ENCODE peak calls at places on chromosomes 5 and 9, in nine cellular contexts. One of them, this sample, is unnamed.

GRCh38 chr5:15334551-15335302 is 165.3 kb upstream of the FBXL7 start:
- DNase-seq in lower lobe of right lung: peak; percentile 36
- DNase-seq in uterus: no peak
- DNase-seq in choroid plexus epithelial cell: no peak
- DNase-seq in kidney epithelial cell: no peak
- DNase-seq in stomach: no peak
- DNase-seq in upper lobe of left lung: no peak
- DNase-seq in endothelial cell of umbilical vein: no peak
- DNase-seq in cardiac muscle cell: no peak
- DNase-seq in this sample: no peak

GRCh38 chr9:76415731-76416130 is 21.5 kb upstream of the RFK start:
- DNase-seq in kidney epithelial cell: no peak
- DNase-seq in endothelial cell of umbilical vein: peak; percentile 96
- DNase-seq in choroid plexus epithelial cell: peak; percentile 52
- DNase-seq in cardiac muscle cell: no peak
- DNase-seq in stomach: peak; percentile 56
- DNase-seq in upper lobe of left lung: no peak
- DNase-seq in uterus: no peak
- DNase-seq in lower lobe of right lung: no peak
- DNase-seq in this sample: no peak

GRCh38 chr5:96509721-96510383 is 76.8 kb upstream of the PCSK1 start:
- DNase-seq in cardiac muscle cell: no peak
- DNase-seq in lower lobe of right lung: no peak
- DNase-seq in uterus: no peak
- DNase-seq in kidney epithelial cell: peak; percentile 76
- DNase-seq in endothelial cell of umbilical vein: no peak
- DNase-seq in upper lobe of left lung: no peak
- DNase-seq in stomach: no peak
- DNase-seq in choroid plexus epithelial cell: peak; percentile 95
- DNase-seq in this sample: no peak

GRCh38 chr5:88438006-88438405 is 169.4 kb upstream of the TMEM161B start:
- DNase-seq in uterus: no peak
- DNase-seq in choroid plexus epithelial cell: no peak
- DNase-seq in upper lobe of left lung: no peak
- DNase-seq in lower lobe of right lung: no peak
- DNase-seq in cardiac muscle cell: no peak
- DNase-seq in kidney epithelial cell: peak; percentile 28
- DNase-seq in endothelial cell of umbilical vein: no peak
- DNase-seq in stomach: no peak
- DNase-seq in this sample: no peak

GRCh38 chr5:154479160-154479943 is 1.3 kb upstream of the HAND1 start:
- DNase-seq in kidney epithelial cell: no peak
- DNase-seq in choroid plexus epithelial cell: no peak
- DNase-seq in uterus: no peak
- DNase-seq in upper lobe of left lung: no peak
- DNase-seq in stomach: no peak
- DNase-seq in lower lobe of right lung: no peak
- DNase-seq in endothelial cell of umbilical vein: no peak
- DNase-seq in cardiac muscle cell: no peak
- DNase-seq in this sample: no peak

GRCh38 chr5:72366324-72366976 is 46.3 kb downstream of the PTCD2 start:
- DNase-seq in uterus: peak; percentile 81
- DNase-seq in choroid plexus epithelial cell: peak; percentile 93
- DNase-seq in cardiac muscle cell: peak; percentile 86
- DNase-seq in lower lobe of right lung: no peak
- DNase-seq in endothelial cell of umbilical vein: peak; percentile 87
- DNase-seq in stomach: peak; percentile 72
- DNase-seq in kidney epithelial cell: no peak
- DNase-seq in upper lobe of left lung: no peak
- DNase-seq in this sample: no peak

GRCh38 chr5:144352318-144352717 is 181.6 kb downstream of the KCTD16 start:
- DNase-seq in kidney epithelial cell: no peak
- DNase-seq in choroid plexus epithelial cell: no peak
- DNase-seq in uterus: no peak
- DNase-seq in stomach: no peak
- DNase-seq in cardiac muscle cell: no peak
- DNase-seq in lower lobe of right lung: no peak
- DNase-seq in endothelial cell of umbilical vein: no peak
- DNase-seq in upper lobe of left lung: no peak
- DNase-seq in this sample: no peak

GRCh38 chr5:69368458-69369368 is 607 bp downstream of the AK6 start:
- DNase-seq in choroid plexus epithelial cell: peak; percentile 10
- DNase-seq in upper lobe of left lung: no peak
- DNase-seq in kidney epithelial cell: no peak
- DNase-seq in endothelial cell of umbilical vein: peak; percentile 59
- DNase-seq in uterus: peak; percentile 17
- DNase-seq in lower lobe of right lung: no peak
- DNase-seq in cardiac muscle cell: peak; percentile 38
- DNase-seq in stomach: no peak
- DNase-seq in this sample: no peak

GRCh38 chr9:115263731-115264130 is 145.8 kb upstream of the TNC start:
- DNase-seq in choroid plexus epithelial cell: peak; percentile 30
- DNase-seq in upper lobe of left lung: no peak
- DNase-seq in stomach: no peak
- DNase-seq in uterus: no peak
- DNase-seq in lower lobe of right lung: no peak
- DNase-seq in cardiac muscle cell: no peak
- DNase-seq in endothelial cell of umbilical vein: no peak
- DNase-seq in kidney epithelial cell: no peak
- DNase-seq in this sample: no peak

GRCh38 chr5:10192309-10192708 is 57.4 kb downstream of the ATPSCKMT start:
- DNase-seq in choroid plexus epithelial cell: peak; percentile 12
- DNase-seq in upper lobe of left lung: no peak
- DNase-seq in kidney epithelial cell: peak; percentile 63
- DNase-seq in lower lobe of right lung: no peak
- DNase-seq in stomach: no peak
- DNase-seq in uterus: no peak
- DNase-seq in endothelial cell of umbilical vein: no peak
- DNase-seq in cardiac muscle cell: no peak
- DNase-seq in this sample: no peak

GRCh38 chr9:89814340-89815040 is 209.7 kb downstream of the GADD45G start:
- DNase-seq in kidney epithelial cell: no peak
- DNase-seq in lower lobe of right lung: no peak
- DNase-seq in upper lobe of left lung: no peak
- DNase-seq in endothelial cell of umbilical vein: peak; percentile 60
- DNase-seq in choroid plexus epithelial cell: peak; percentile 29
- DNase-seq in stomach: no peak
- DNase-seq in cardiac muscle cell: no peak
- DNase-seq in uterus: peak; percentile 17
- DNase-seq in this sample: peak; percentile 65

GRCh38 chr9:122261469-122261881 is 3.2 kb downstream of the RBM18 start:
- DNase-seq in uterus: peak; percentile 79
- DNase-seq in choroid plexus epithelial cell: peak; percentile 75
- DNase-seq in upper lobe of left lung: no peak
- DNase-seq in stomach: peak; percentile 91
- DNase-seq in kidney epithelial cell: no peak
- DNase-seq in endothelial cell of umbilical vein: peak; percentile 31
- DNase-seq in lower lobe of right lung: peak; percentile 70
- DNase-seq in cardiac muscle cell: no peak
- DNase-seq in this sample: no peak

GRCh38 chr5:150710165-150710564 is 9.3 kb upstream of the RBM22 start:
- DNase-seq in upper lobe of left lung: no peak
- DNase-seq in uterus: no peak
- DNase-seq in kidney epithelial cell: no peak
- DNase-seq in choroid plexus epithelial cell: peak; percentile 15
- DNase-seq in endothelial cell of umbilical vein: peak; percentile 36
- DNase-seq in stomach: no peak
- DNase-seq in lower lobe of right lung: no peak
- DNase-seq in cardiac muscle cell: peak; percentile 4
- DNase-seq in this sample: no peak

GRCh38 chr5:137073192-137073591 is 425.9 kb downstream of the SPOCK1 start:
- DNase-seq in endothelial cell of umbilical vein: peak; percentile 67
- DNase-seq in choroid plexus epithelial cell: no peak
- DNase-seq in uterus: peak; percentile 35
- DNase-seq in lower lobe of right lung: no peak
- DNase-seq in upper lobe of left lung: no peak
- DNase-seq in kidney epithelial cell: no peak
- DNase-seq in cardiac muscle cell: no peak
- DNase-seq in stomach: no peak
- DNase-seq in this sample: no peak

GRCh38 chr5:90575712-90576111 is 17.1 kb downstream of the ADGRV1 start:
- DNase-seq in upper lobe of left lung: no peak
- DNase-seq in cardiac muscle cell: no peak
- DNase-seq in stomach: no peak
- DNase-seq in endothelial cell of umbilical vein: no peak
- DNase-seq in uterus: no peak
- DNase-seq in choroid plexus epithelial cell: no peak
- DNase-seq in lower lobe of right lung: no peak
- DNase-seq in kidney epithelial cell: no peak
- DNase-seq in this sample: no peak

GRCh38 chr5:1881273-1881586 is 1.5 kb downstream of the IRX4 start:
- DNase-seq in upper lobe of left lung: no peak
- DNase-seq in stomach: no peak
- DNase-seq in kidney epithelial cell: no peak
- DNase-seq in lower lobe of right lung: no peak
- DNase-seq in choroid plexus epithelial cell: no peak
- DNase-seq in uterus: no peak
- DNase-seq in cardiac muscle cell: no peak
- DNase-seq in endothelial cell of umbilical vein: no peak
- DNase-seq in this sample: no peak

DNA sequence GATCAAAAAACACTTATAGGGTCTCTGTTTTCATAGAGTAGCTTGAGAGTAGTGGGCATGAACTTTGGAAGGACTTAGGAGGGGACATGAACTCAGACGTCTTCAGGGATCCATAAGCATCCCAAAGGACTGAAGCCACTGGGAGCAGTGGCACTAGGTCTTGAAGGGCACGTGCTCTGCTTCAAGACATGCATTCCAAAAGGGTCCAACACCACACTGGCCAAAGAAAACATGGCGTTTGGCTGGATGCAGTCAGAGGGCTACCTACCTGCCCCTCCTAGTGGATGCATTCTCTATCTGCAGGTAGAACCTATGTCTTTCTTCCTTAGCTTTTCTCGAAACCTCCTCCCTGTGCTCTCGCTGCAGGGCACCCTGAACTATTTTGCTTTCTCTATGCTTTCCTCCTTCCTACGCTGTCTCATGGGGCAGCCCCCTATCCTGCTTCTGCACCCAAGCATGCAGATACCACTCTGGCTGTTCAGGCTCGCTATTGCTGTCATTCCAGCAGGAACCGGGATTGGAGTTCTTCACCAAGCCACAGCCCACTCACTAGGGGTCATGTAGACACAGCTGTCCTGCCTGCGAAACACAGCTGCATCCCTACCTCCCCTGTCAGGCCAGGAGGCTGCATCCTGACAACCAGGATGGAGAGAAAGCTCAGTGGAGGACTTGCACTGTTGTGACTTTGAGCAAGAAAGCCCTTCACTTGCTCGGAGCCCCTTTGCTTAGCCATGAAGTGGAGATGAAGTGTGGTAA is 11.9 kb downstream of the FAM240B start:
- DNase-seq in kidney epithelial cell: no peak
- DNase-seq in upper lobe of left lung: no peak
- DNase-seq in choroid plexus epithelial cell: peak; percentile 31
- DNase-seq in stomach: no peak
- DNase-seq in uterus: no peak
- DNase-seq in lower lobe of right lung: no peak
- DNase-seq in endothelial cell of umbilical vein: no peak
- DNase-seq in cardiac muscle cell: no peak
- DNase-seq in this sample: no peak
- TF ChIP-seq CTCF in kidney epithelial cell: peak; percentile 53
- TF ChIP-seq CTCF in upper lobe of left lung: peak; percentile 16
- TF ChIP-seq CTCF in choroid plexus epithelial cell: peak; percentile 58
- TF ChIP-seq CTCF in stomach: no peak
- TF ChIP-seq CTCF in uterus: no peak
- TF ChIP-seq CTCF in lower lobe of right lung: no peak
- TF ChIP-seq CTCF in endothelial cell of umbilical vein: no peak
- TF ChIP-seq CTCF in cardiac muscle cell: peak; percentile 27
- TF ChIP-seq CTCF in this sample: peak; percentile 59

GRCh38 chr5:176405656-176406435 is 10.5 kb downstream of the CLTB start:
- DNase-seq in cardiac muscle cell: no peak
- DNase-seq in endothelial cell of umbilical vein: no peak
- DNase-seq in stomach: no peak
- DNase-seq in choroid plexus epithelial cell: no peak
- DNase-seq in kidney epithelial cell: no peak
- DNase-seq in upper lobe of left lung: no peak
- DNase-seq in lower lobe of right lung: no peak
- DNase-seq in uterus: no peak
- DNase-seq in this sample: no peak
- TF ChIP-seq CTCF in cardiac muscle cell: no peak
- TF ChIP-seq CTCF in endothelial cell of umbilical vein: no peak
- TF ChIP-seq CTCF in stomach: no peak
- TF ChIP-seq CTCF in choroid plexus epithelial cell: peak; percentile 19
- TF ChIP-seq CTCF in kidney epithelial cell: peak; percentile 2
- TF ChIP-seq CTCF in upper lobe of left lung: no peak
- TF ChIP-seq CTCF in lower lobe of right lung: no peak
- TF ChIP-seq CTCF in uterus: no peak
- TF ChIP-seq CTCF in this sample: peak; percentile 28

GRCh38 chr9:105401651-105402050 is 46.2 kb upstream of the FSD1L start:
- DNase-seq in endothelial cell of umbilical vein: peak; percentile 19
- DNase-seq in upper lobe of left lung: no peak
- DNase-seq in uterus: no peak
- DNase-seq in kidney epithelial cell: no peak
- DNase-seq in stomach: no peak
- DNase-seq in lower lobe of right lung: no peak
- DNase-seq in choroid plexus epithelial cell: peak; percentile 85
- DNase-seq in cardiac muscle cell: peak; percentile 62
- DNase-seq in this sample: no peak
- TF ChIP-seq CTCF in endothelial cell of umbilical vein: no peak
- TF ChIP-seq CTCF in upper lobe of left lung: no peak
- TF ChIP-seq CTCF in uterus: no peak
- TF ChIP-seq CTCF in kidney epithelial cell: no peak
- TF ChIP-seq CTCF in stomach: no peak
- TF ChIP-seq CTCF in lower lobe of right lung: no peak
- TF ChIP-seq CTCF in choroid plexus epithelial cell: peak; percentile 51
- TF ChIP-seq CTCF in cardiac muscle cell: peak; percentile 31
- TF ChIP-seq CTCF in this sample: no peak

GRCh38 chr5:57412680-57413079 is 69.9 kb downstream of the ACTBL2 start:
- DNase-seq in cardiac muscle cell: no peak
- DNase-seq in uterus: no peak
- DNase-seq in stomach: no peak
- DNase-seq in upper lobe of left lung: no peak
- DNase-seq in kidney epithelial cell: no peak
- DNase-seq in lower lobe of right lung: no peak
- DNase-seq in choroid plexus epithelial cell: no peak
- DNase-seq in endothelial cell of umbilical vein: no peak
- DNase-seq in this sample: no peak

GRCh38 chr5:57413145-57413544 is 69.5 kb downstream of the ACTBL2 start:
- DNase-seq in stomach: no peak
- DNase-seq in choroid plexus epithelial cell: no peak
- DNase-seq in cardiac muscle cell: no peak
- DNase-seq in kidney epithelial cell: no peak
- DNase-seq in lower lobe of right lung: no peak
- DNase-seq in upper lobe of left lung: no peak
- DNase-seq in endothelial cell of umbilical vein: no peak
- DNase-seq in uterus: no peak
- DNase-seq in this sample: no peak

GRCh38 chr5:57410374-57411320 is 72.0 kb downstream of the ACTBL2 start:
- DNase-seq in upper lobe of left lung: no peak
- DNase-seq in lower lobe of right lung: no peak
- DNase-seq in choroid plexus epithelial cell: no peak
- DNase-seq in kidney epithelial cell: no peak
- DNase-seq in endothelial cell of umbilical vein: no peak
- DNase-seq in stomach: no peak
- DNase-seq in uterus: no peak
- DNase-seq in cardiac muscle cell: no peak
- DNase-seq in this sample: no peak

GRCh38 chr5:57414857-57415256 is 67.8 kb downstream of the ACTBL2 start:
- DNase-seq in lower lobe of right lung: no peak
- DNase-seq in uterus: no peak
- DNase-seq in upper lobe of left lung: no peak
- DNase-seq in endothelial cell of umbilical vein: no peak
- DNase-seq in stomach: no peak
- DNase-seq in choroid plexus epithelial cell: no peak
- DNase-seq in kidney epithelial cell: no peak
- DNase-seq in cardiac muscle cell: no peak
- DNase-seq in this sample: no peak

GRCh38 chr5:57412010-57412409 is 70.6 kb downstream of the ACTBL2 start:
- DNase-seq in upper lobe of left lung: no peak
- DNase-seq in uterus: no peak
- DNase-seq in choroid plexus epithelial cell: peak; percentile 80
- DNase-seq in stomach: no peak
- DNase-seq in cardiac muscle cell: no peak
- DNase-seq in kidney epithelial cell: peak; percentile 61
- DNase-seq in endothelial cell of umbilical vein: no peak
- DNase-seq in lower lobe of right lung: no peak
- DNase-seq in this sample: no peak
- TF ChIP-seq CTCF in upper lobe of left lung: no peak
- TF ChIP-seq CTCF in uterus: no peak
- TF ChIP-seq CTCF in choroid plexus epithelial cell: no peak
- TF ChIP-seq CTCF in stomach: no peak
- TF ChIP-seq CTCF in cardiac muscle cell: no peak
- TF ChIP-seq CTCF in kidney epithelial cell: no peak
- TF ChIP-seq CTCF in endothelial cell of umbilical vein: no peak
- TF ChIP-seq CTCF in lower lobe of right lung: no peak
- TF ChIP-seq CTCF in this sample: no peak

This sample was measured in type B pancreatic cell.